ENCODE peak calls at places on chromosomes 5 and 9, in nine cellular contexts. One of them, this sample, is unnamed.

GRCh38 chr5:7420506-7421280 is 24.8 kb downstream of the ADCY2 start:
- DNase-seq in neural progenitor cell: peak; percentile 62
- DNase-seq in PC-3: no peak
- DNase-seq in SK-N-SH: no peak
- DNase-seq in MM.1S: no peak
- DNase-seq in hepatocyte: no peak
- DNase-seq in GM23338: peak; percentile 85
- DNase-seq in HCT116: no peak
- DNase-seq in OCI-LY7: no peak
- DNase-seq in this sample: no peak

GRCh38 chr9:121837113-121838010 is 185.9 kb downstream of the DAB2IP start:
- DNase-seq in neural progenitor cell: no peak
- DNase-seq in PC-3: no peak
- DNase-seq in SK-N-SH: no peak
- DNase-seq in MM.1S: no peak
- DNase-seq in hepatocyte: peak; percentile 38
- DNase-seq in GM23338: no peak
- DNase-seq in HCT116: no peak
- DNase-seq in OCI-LY7: no peak
- DNase-seq in this sample: peak; percentile 20

GRCh38 chr5:317086-317811 is 4.3 kb upstream of the AHRR start:
- DNase-seq in neural progenitor cell: peak; percentile 90
- DNase-seq in PC-3: peak; percentile 73
- DNase-seq in SK-N-SH: peak; percentile 74
- DNase-seq in MM.1S: no peak
- DNase-seq in hepatocyte: peak; percentile 85
- DNase-seq in GM23338: peak; percentile 84
- DNase-seq in HCT116: peak; percentile 52
- DNase-seq in OCI-LY7: peak; percentile 62
- DNase-seq in this sample: peak; percentile 89

GRCh38 chr9:16681659-16681990 is 188.8 kb downstream of the BNC2 start:
- DNase-seq in neural progenitor cell: no peak
- DNase-seq in PC-3: no peak
- DNase-seq in SK-N-SH: no peak
- DNase-seq in MM.1S: no peak
- DNase-seq in hepatocyte: no peak
- DNase-seq in GM23338: no peak
- DNase-seq in HCT116: no peak
- DNase-seq in OCI-LY7: no peak
- DNase-seq in this sample: no peak

GRCh38 chr5:158811921-158812320 is 287.8 kb downstream of the EBF1 start:
- DNase-seq in neural progenitor cell: no peak
- DNase-seq in PC-3: no peak
- DNase-seq in SK-N-SH: no peak
- DNase-seq in MM.1S: no peak
- DNase-seq in hepatocyte: no peak
- DNase-seq in GM23338: no peak
- DNase-seq in HCT116: no peak
- DNase-seq in OCI-LY7: no peak
- DNase-seq in this sample: no peak

GRCh38 chr9:134835987-134836386 is 44.6 kb upstream of the FCN2 start:
- DNase-seq in neural progenitor cell: no peak
- DNase-seq in PC-3: no peak
- DNase-seq in SK-N-SH: no peak
- DNase-seq in MM.1S: no peak
- DNase-seq in hepatocyte: no peak
- DNase-seq in GM23338: no peak
- DNase-seq in HCT116: no peak
- DNase-seq in OCI-LY7: no peak
- DNase-seq in this sample: no peak

GRCh38 chr5:127112347-127112864 is 39.1 kb upstream of the C5orf63 start:
- DNase-seq in neural progenitor cell: no peak
- DNase-seq in PC-3: no peak
- DNase-seq in SK-N-SH: no peak
- DNase-seq in MM.1S: no peak
- DNase-seq in hepatocyte: no peak
- DNase-seq in GM23338: no peak
- DNase-seq in HCT116: no peak
- DNase-seq in OCI-LY7: no peak
- DNase-seq in this sample: peak; percentile 18

GRCh38 chr9:116549786-116550660 is 137.1 kb upstream of the TRIM32 start:
- DNase-seq in neural progenitor cell: no peak
- DNase-seq in PC-3: no peak
- DNase-seq in SK-N-SH: no peak
- DNase-seq in MM.1S: no peak
- DNase-seq in hepatocyte: no peak
- DNase-seq in GM23338: no peak
- DNase-seq in HCT116: no peak
- DNase-seq in OCI-LY7: no peak
- DNase-seq in this sample: peak; percentile 58

GRCh38 chr5:81786509-81786908 is 35.6 kb upstream of the SSBP2 start:
- DNase-seq in neural progenitor cell: no peak
- DNase-seq in PC-3: no peak
- DNase-seq in SK-N-SH: no peak
- DNase-seq in MM.1S: no peak
- DNase-seq in hepatocyte: no peak
- DNase-seq in GM23338: no peak
- DNase-seq in HCT116: no peak
- DNase-seq in OCI-LY7: no peak
- DNase-seq in this sample: no peak

GRCh38 chr5:159263569-159263905 is 447 bp downstream of the UBLCP1 start:
- DNase-seq in neural progenitor cell: no peak
- DNase-seq in PC-3: no peak
- DNase-seq in SK-N-SH: no peak
- DNase-seq in MM.1S: no peak
- DNase-seq in hepatocyte: no peak
- DNase-seq in GM23338: peak; percentile 30
- DNase-seq in HCT116: no peak
- DNase-seq in OCI-LY7: peak; percentile 20
- DNase-seq in this sample: no peak

GRCh38 chr5:20555034-20555433 is 567.0 kb upstream of the CDH18 start:
- DNase-seq in neural progenitor cell: no peak
- DNase-seq in PC-3: peak; percentile 25
- DNase-seq in SK-N-SH: no peak
- DNase-seq in MM.1S: no peak
- DNase-seq in hepatocyte: no peak
- DNase-seq in GM23338: peak; percentile 11
- DNase-seq in HCT116: no peak
- DNase-seq in OCI-LY7: no peak
- DNase-seq in this sample: no peak

GRCh38 chr5:2610986-2611385 is 140.5 kb downstream of the IRX2 start:
- DNase-seq in neural progenitor cell: no peak
- DNase-seq in PC-3: no peak
- DNase-seq in SK-N-SH: no peak
- DNase-seq in MM.1S: no peak
- DNase-seq in hepatocyte: no peak
- DNase-seq in GM23338: no peak
- DNase-seq in HCT116: no peak
- DNase-seq in OCI-LY7: no peak
- DNase-seq in this sample: no peak

GRCh38 chr9:27945386-27945785 is 372.1 kb upstream of the C9orf72 start:
- DNase-seq in neural progenitor cell: no peak
- DNase-seq in PC-3: peak; percentile 3
- DNase-seq in SK-N-SH: no peak
- DNase-seq in MM.1S: no peak
- DNase-seq in hepatocyte: peak; percentile 10
- DNase-seq in GM23338: no peak
- DNase-seq in HCT116: no peak
- DNase-seq in OCI-LY7: no peak
- DNase-seq in this sample: peak; percentile 21

DNA sequence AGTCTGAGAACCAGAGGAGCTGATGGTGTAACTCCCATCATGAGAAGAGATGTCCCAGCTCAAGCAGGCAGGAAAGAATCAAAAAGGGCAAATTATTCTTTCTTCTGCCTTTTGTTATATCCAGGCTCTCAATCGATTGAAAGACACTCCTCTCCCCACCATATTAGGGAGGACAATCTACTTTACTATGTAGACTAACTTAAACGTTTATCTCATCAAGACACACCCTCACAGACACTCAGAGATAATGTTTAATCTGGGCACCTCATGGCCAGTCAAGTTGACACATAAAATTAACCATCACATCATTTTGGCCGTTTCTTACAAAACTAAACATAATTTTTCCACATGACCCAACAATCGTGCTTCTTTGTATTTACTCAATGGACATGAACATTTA is 534.3 kb upstream of the RORB start:
- DNase-seq in neural progenitor cell: no peak
- DNase-seq in PC-3: no peak
- DNase-seq in SK-N-SH: no peak
- DNase-seq in MM.1S: no peak
- DNase-seq in hepatocyte: no peak
- DNase-seq in GM23338: no peak
- DNase-seq in HCT116: no peak
- DNase-seq in OCI-LY7: no peak
- DNase-seq in this sample: no peak
- H2AFZ ChIP-seq in neural progenitor cell: no peak overlapping the region
- H2AFZ ChIP-seq in PC-3: no peak overlapping the region
- H2AFZ ChIP-seq in SK-N-SH: no peak overlapping the region
- H2AFZ ChIP-seq in MM.1S: no peak overlapping the region
- H2AFZ ChIP-seq in hepatocyte: no peak overlapping the region
- H2AFZ ChIP-seq in GM23338: no peak overlapping the region
- H2AFZ ChIP-seq in HCT116: no peak overlapping the region
- H2AFZ ChIP-seq in OCI-LY7: no peak overlapping the region
- H2AFZ ChIP-seq in this sample: no peak overlapping the region

GRCh38 chr5:106154280-106154716 is 1516.4 kb downstream of the EFNA5 start:
- DNase-seq in neural progenitor cell: peak; percentile 24
- DNase-seq in PC-3: no peak
- DNase-seq in SK-N-SH: no peak
- DNase-seq in MM.1S: no peak
- DNase-seq in hepatocyte: no peak
- DNase-seq in GM23338: no peak
- DNase-seq in HCT116: no peak
- DNase-seq in OCI-LY7: no peak
- DNase-seq in this sample: no peak
- TF ChIP-seq EZH2phosphoT487 in neural progenitor cell: no peak
- TF ChIP-seq EZH2phosphoT487 in PC-3: no peak
- TF ChIP-seq EZH2phosphoT487 in SK-N-SH: no peak
- TF ChIP-seq EZH2phosphoT487 in MM.1S: no peak
- TF ChIP-seq EZH2phosphoT487 in hepatocyte: no peak
- TF ChIP-seq EZH2phosphoT487 in GM23338: no peak
- TF ChIP-seq EZH2phosphoT487 in HCT116: no peak
- TF ChIP-seq EZH2phosphoT487 in OCI-LY7: no peak
- TF ChIP-seq EZH2phosphoT487 in this sample: no peak

GRCh38 chr5:80082731-80083114 is 47.6 kb downstream of the THBS4 start:
- DNase-seq in neural progenitor cell: peak; percentile 85
- DNase-seq in PC-3: peak; percentile 73
- DNase-seq in SK-N-SH: peak; percentile 59
- DNase-seq in MM.1S: no peak
- DNase-seq in hepatocyte: peak; percentile 70
- DNase-seq in GM23338: peak; percentile 89
- DNase-seq in HCT116: peak; percentile 22
- DNase-seq in OCI-LY7: peak; percentile 33
- DNase-seq in this sample: peak; percentile 94
- H2AFZ ChIP-seq in neural progenitor cell: peak overlapping the region; percentile 74
- H2AFZ ChIP-seq in PC-3: peak overlapping the region; percentile 82
- H2AFZ ChIP-seq in SK-N-SH: no peak overlapping the region
- H2AFZ ChIP-seq in MM.1S: no peak overlapping the region
- H2AFZ ChIP-seq in hepatocyte: peak overlapping the region; percentile 19
- H2AFZ ChIP-seq in GM23338: peak overlapping the region; percentile 4
- H2AFZ ChIP-seq in HCT116: peak overlapping the region; percentile 81
- H2AFZ ChIP-seq in OCI-LY7: no peak overlapping the region
- H2AFZ ChIP-seq in this sample: peak overlapping the region; percentile 87

DNA sequence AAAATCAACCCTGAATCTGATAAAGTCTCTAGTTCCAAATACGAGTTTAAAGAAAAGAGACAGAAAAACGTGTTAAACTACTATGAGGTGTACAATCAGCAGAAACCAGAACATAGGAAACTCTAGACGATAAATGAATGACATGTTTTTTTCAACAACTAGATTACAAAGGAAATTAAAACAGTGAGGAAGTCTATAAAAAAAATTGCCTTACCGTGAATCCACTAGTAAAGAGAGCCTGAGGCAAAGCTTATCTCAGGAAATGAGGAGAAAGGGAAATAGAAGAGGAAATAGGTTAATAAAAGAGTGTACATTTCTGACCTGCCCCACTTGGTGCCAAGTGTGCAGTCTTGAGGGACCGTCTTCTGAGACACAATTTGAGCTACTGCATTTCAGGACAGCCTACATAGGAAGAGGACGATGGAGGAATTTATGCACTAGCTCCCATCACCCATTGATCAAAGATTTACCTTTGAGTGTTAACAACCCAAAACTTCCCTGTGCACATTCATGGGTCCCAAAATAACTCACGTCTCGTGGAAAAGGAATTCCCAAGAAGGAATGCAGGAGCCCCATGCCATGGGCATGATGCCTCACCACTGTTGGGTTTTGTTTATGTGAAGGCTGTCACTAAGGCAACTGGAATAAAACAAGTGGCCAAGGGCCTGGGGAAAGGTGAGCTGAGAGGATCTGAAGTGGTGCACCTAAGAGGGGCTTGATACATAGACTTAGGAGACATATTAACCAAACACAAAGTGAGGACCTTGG is 53.6 kb upstream of the SLC1A3 start:
- DNase-seq in neural progenitor cell: no peak
- DNase-seq in PC-3: peak; percentile 48
- DNase-seq in SK-N-SH: no peak
- DNase-seq in MM.1S: no peak
- DNase-seq in hepatocyte: no peak
- DNase-seq in GM23338: peak; percentile 48
- DNase-seq in HCT116: no peak
- DNase-seq in OCI-LY7: no peak
- DNase-seq in this sample: peak; percentile 24
- TF ChIP-seq EZH2phosphoT487 in neural progenitor cell: no peak
- TF ChIP-seq EZH2phosphoT487 in PC-3: no peak
- TF ChIP-seq EZH2phosphoT487 in SK-N-SH: no peak
- TF ChIP-seq EZH2phosphoT487 in MM.1S: no peak
- TF ChIP-seq EZH2phosphoT487 in hepatocyte: no peak
- TF ChIP-seq EZH2phosphoT487 in GM23338: no peak
- TF ChIP-seq EZH2phosphoT487 in HCT116: no peak
- TF ChIP-seq EZH2phosphoT487 in OCI-LY7: no peak
- TF ChIP-seq EZH2phosphoT487 in this sample: no peak

GRCh38 chr5:112738180-112738560 is 485 bp downstream of the APC start:
- DNase-seq in neural progenitor cell: peak; percentile 36
- DNase-seq in PC-3: no peak
- DNase-seq in SK-N-SH: peak; percentile 30
- DNase-seq in MM.1S: no peak
- DNase-seq in hepatocyte: no peak
- DNase-seq in GM23338: peak; percentile 48
- DNase-seq in HCT116: no peak
- DNase-seq in OCI-LY7: peak; percentile 42
- DNase-seq in this sample: peak; percentile 57

GRCh38 chr5:112735702-112736101 is 2.0 kb upstream of the APC start:
- DNase-seq in neural progenitor cell: no peak
- DNase-seq in PC-3: peak; percentile 87
- DNase-seq in SK-N-SH: no peak
- DNase-seq in MM.1S: no peak
- DNase-seq in hepatocyte: no peak
- DNase-seq in GM23338: no peak
- DNase-seq in HCT116: no peak
- DNase-seq in OCI-LY7: no peak
- DNase-seq in this sample: peak; percentile 82

GRCh38 chr5:112737088-112737471 is 605 bp upstream of the APC start:
- DNase-seq in neural progenitor cell: peak; percentile 9
- DNase-seq in PC-3: no peak
- DNase-seq in SK-N-SH: no peak
- DNase-seq in MM.1S: no peak
- DNase-seq in hepatocyte: no peak
- DNase-seq in GM23338: no peak
- DNase-seq in HCT116: no peak
- DNase-seq in OCI-LY7: peak; percentile 9
- DNase-seq in this sample: no peak

GRCh38 chr5:112734597-112734996 is 3.1 kb upstream of the APC start:
- DNase-seq in neural progenitor cell: no peak
- DNase-seq in PC-3: no peak
- DNase-seq in SK-N-SH: no peak
- DNase-seq in MM.1S: no peak
- DNase-seq in hepatocyte: no peak
- DNase-seq in GM23338: no peak
- DNase-seq in HCT116: no peak
- DNase-seq in OCI-LY7: no peak
- DNase-seq in this sample: no peak

GRCh38 chr5:112737472-112738179 is at the start of gene APC:
- DNase-seq in neural progenitor cell: peak; percentile 94
- DNase-seq in PC-3: no peak
- DNase-seq in SK-N-SH: peak; percentile 93
- DNase-seq in MM.1S: peak; percentile 12
- DNase-seq in hepatocyte: peak; percentile 89
- DNase-seq in GM23338: peak; percentile 95
- DNase-seq in HCT116: peak; percentile 61
- DNase-seq in OCI-LY7: peak; percentile 88
- DNase-seq in this sample: peak; percentile 98
- H2AFZ ChIP-seq in neural progenitor cell: no peak within 1 kb of the TSS
- H2AFZ ChIP-seq in PC-3: no peak within 1 kb of the TSS
- H2AFZ ChIP-seq in SK-N-SH: peak within 1 kb of the TSS; percentile 82
- H2AFZ ChIP-seq in MM.1S: peak within 1 kb of the TSS; percentile 61
- H2AFZ ChIP-seq in hepatocyte: peak within 1 kb of the TSS; percentile 76
- H2AFZ ChIP-seq in GM23338: peak within 1 kb of the TSS; percentile 53
- H2AFZ ChIP-seq in HCT116: no peak within 1 kb of the TSS
- H2AFZ ChIP-seq in OCI-LY7: peak within 1 kb of the TSS; percentile 95
- H2AFZ ChIP-seq in this sample: peak within 1 kb of the TSS; percentile 90